ENCODE peak calls at places on chromosomes 4 and X, in seven cellular contexts. J is suprapubic skin, X is cardiac fibroblast, W is brain microvascular endothelial cell, E is GM23338, T is astrocyte of the spinal cord, Z is HepG2. P is an unnamed sample.

GRCh38 chr4:118790544-118790943 is 45.4 kb downstream of the SEC24D start:
- DNase-seq in J (no peak), X (no peak), W (no peak), E (no peak), T (no peak), Z (no peak), P (no peak)

GRCh38 chr4:40000711-40001110 is 23.0 kb upstream of the PDS5A start:
- DNase-seq in J (no peak), X (no peak), W (no peak), E (no peak), T (no peak), Z (no peak), P (no peak)

GRCh38 chr4:46370531-46370930 is 19.4 kb downstream of the GABRA2 start:
- DNase-seq in J (no peak), X (no peak), W (no peak), E (no peak), T (no peak), Z (no peak), P (no peak)

GRCh38 chr4:8238515-8239053 is 31.0 kb upstream of the HTRA3 start:
- DNase-seq in J (no peak), X (no peak), W (no peak), E (peak), T (no peak), Z (peak), P (no peak)

GRCh38 chr4:110597582-110597981 is 25.3 kb downstream of the PITX2 start:
- DNase-seq in J (no peak), X (no peak), W (no peak), E (no peak), T (no peak), Z (no peak), P (no peak)

GRCh38 chrX:2967998-2968909 is 38.1 kb upstream of the ARSH start:
- DNase-seq in J (peak), X (peak), W (peak), E (peak), T (peak), Z (no peak), P (no peak)

GRCh38 chrX:25599061-25599460 is 539.1 kb upstream of the MAGEB18 start:
- DNase-seq in J (no peak), X (peak), W (no peak), E (no peak), T (peak), Z (no peak), P (no peak)

GRCh38 chr4:2587215-2587823 is 50.9 kb downstream of the FAM193A start:
- DNase-seq in J (no peak), X (no peak), W (no peak), E (no peak), T (no peak), Z (no peak), P (no peak)

GRCh38 chr4:6894086-6894478 is 15.5 kb upstream of the TBC1D14 start:
- DNase-seq in J (no peak), X (no peak), W (no peak), E (no peak), T (no peak), Z (no peak), P (no peak)

GRCh38 chr4:14023036-14023435 is 395.5 kb upstream of the BOD1L1 start:
- DNase-seq in J (no peak), X (peak), W (peak), E (no peak), T (no peak), Z (no peak), P (no peak)

GRCh38 chr4:19030048-19030447 is 1008.5 kb upstream of the LCORL start:
- DNase-seq in J (no peak), X (no peak), W (no peak), E (peak), T (no peak), Z (no peak), P (peak)

GRCh38 chr4:169040559-169041261 is 30.7 kb upstream of the CBR4 start:
- DNase-seq in J (no peak), X (no peak), W (no peak), E (no peak), T (no peak), Z (no peak), P (no peak)

GRCh38 chrX:75303795-75304194 is 29.9 kb downstream of the UPRT start:
- DNase-seq in J (no peak), X (peak), W (peak), E (no peak), T (peak), Z (no peak), P (no peak)

GRCh38 chr4:107893171-107894137 is 37.9 kb upstream of the CYP2U1 start:
- DNase-seq in J (no peak), X (peak), W (no peak), E (no peak), T (no peak), Z (no peak), P (no peak)

GRCh38 chrX:68146054-68146453 is 287.2 kb downstream of the OPHN1 start:
- DNase-seq in J (no peak), X (peak), W (peak), E (peak), T (peak), Z (peak), P (peak)

GRCh38 chrX:24396930-24397277 is 36.5 kb downstream of the SUPT20HL1 start:
- DNase-seq in J (no peak), X (no peak), W (no peak), E (no peak), T (no peak), Z (no peak), P (no peak)

GRCh38 chr4:41853973-41854372 is 81.3 kb upstream of the TMEM33 start:
- DNase-seq in J (no peak), X (no peak), W (no peak), E (peak), T (no peak), Z (peak), P (no peak)

GRCh38 chr4:1154126-1154522 is 18.3 kb downstream of the SPON2 start:
- DNase-seq in J (no peak), X (no peak), W (no peak), E (no peak), T (no peak), Z (no peak), P (no peak)

GRCh38 chr4:10102193-10102980 is 14.2 kb downstream of the WDR1 start:
- DNase-seq in J (peak), X (no peak), W (no peak), E (no peak), T (no peak), Z (no peak), P (no peak)

GRCh38 chr4:186249785-186250739 is 15.9 kb upstream of the F11 start:
- DNase-seq in J (no peak), X (peak), W (peak), E (peak), T (no peak), Z (no peak), P (no peak)

GRCh38 chr4:38210396-38211114 is 250.4 kb downstream of the PTTG2 start:
- DNase-seq in J (no peak), X (peak), W (peak), E (peak), T (peak), Z (no peak), P (no peak)

GRCh38 chr4:8015512-8015911 is 75.9 kb upstream of the AFAP1 start:
- DNase-seq in J (no peak), X (peak), W (peak), E (peak), T (peak), Z (no peak), P (no peak)

GRCh38 chrX:138128025-138128671 is 562.2 kb downstream of the ZIC3 start:
- DNase-seq in J (no peak), X (peak), W (peak), E (peak), T (peak), Z (peak), P (no peak)

GRCh38 chr4:187046471-187046870 is 322.8 kb upstream of the FAT1 start:
- DNase-seq in J (no peak), X (no peak), W (no peak), E (no peak), T (no peak), Z (no peak), P (no peak)

GRCh38 chr4:152815078-152815477 is 35.3 kb downstream of the ARFIP1 start:
- DNase-seq in J (no peak), X (peak), W (no peak), E (no peak), T (no peak), Z (peak), P (no peak)

GRCh38 chrX:30343206-30343605 is 34.0 kb upstream of the NR0B1 start:
- DNase-seq in J (no peak), X (no peak), W (no peak), E (peak), T (no peak), Z (peak), P (no peak)
- TF ChIP-seq CTCF in J (no peak), X (no peak), W (no peak), E (peak), T (no peak), Z (peak), P (no peak)

GRCh38 chrX:1614927-1615326 is at the start of gene ASMT:
- DNase-seq in J (no peak), X (no peak), W (no peak), E (peak), T (no peak), Z (no peak), P (no peak)
- H3K4me3 ChIP-seq in J (no peak), X (no peak), W (no peak), E (no peak), T (no peak), Z (no peak), P (no peak)

GRCh38 chr4:24637173-24637572 is 52.8 kb upstream of the DHX15 start:
- DNase-seq in J (no peak), X (no peak), W (no peak), E (no peak), T (no peak), Z (no peak), P (no peak)
- TF ChIP-seq CTCF in J (no peak), X (no peak), W (no peak), E (no peak), T (no peak), Z (no peak), P (no peak)

GRCh38 chrX:6226053-6226645 is 2.5 kb downstream of the NLGN4X start:
- DNase-seq in J (no peak), X (no peak), W (no peak), E (peak), T (peak), Z (no peak), P (no peak)
- H3K4me3 ChIP-seq in J (peak), X (no peak), W (peak), E (peak), T (peak), Z (no peak), P (peak)

GRCh38 chrX:134246282-134246681 is 9.3 kb downstream of the CCDC160 start:
- DNase-seq in J (no peak), X (peak), W (no peak), E (peak), T (no peak), Z (no peak), P (no peak)
- TF ChIP-seq CTCF in J (no peak), X (no peak), W (no peak), E (peak), T (no peak), Z (no peak), P (peak)

GRCh38 chrX:57596109-57596870 is 4.5 kb downstream of the ZXDB start:
- DNase-seq in J (no peak), X (peak), W (no peak), E (peak), T (no peak), Z (peak), P (no peak)
- H3K4me3 ChIP-seq in J (peak), X (peak), W (peak), E (peak), T (peak), Z (peak), P (peak)